ENCODE peak calls at places on chromosomes 16 and 17, in four cellular contexts. One of them, this sample, is unnamed.

GRCh38 chr17:76146053-76146875 is 5.2 kb upstream of the FOXJ1 start:
- DNase-seq in K562: no peak
- DNase-seq in GM12891: no peak
- DNase-seq in GM12878: no peak
- DNase-seq in this sample: no peak

GRCh38 chr17:60390881-60391418 is 983 bp downstream of the USP32 start:
- DNase-seq in K562: peak
- DNase-seq in GM12891: no peak
- DNase-seq in GM12878: no peak
- DNase-seq in this sample: peak

GRCh38 chr16:84925092-84925772 is 86.1 kb downstream of the ZDHHC7 start:
- DNase-seq in K562: peak
- DNase-seq in GM12878: no peak
- DNase-seq in GM12891: peak
- DNase-seq in this sample: no peak

GRCh38 chr16:80467961-80468360 is 72.8 kb upstream of the DYNLRB2 start:
- DNase-seq in GM12891: no peak
- DNase-seq in K562: no peak
- DNase-seq in GM12878: no peak
- DNase-seq in this sample: no peak

GRCh38 chr17:78029697-78030096 is 71.2 kb downstream of the TNRC6C start:
- DNase-seq in K562: peak
- DNase-seq in GM12891: no peak
- DNase-seq in GM12878: no peak
- DNase-seq in this sample: no peak

GRCh38 chr17:4641297-4642195 is at the start of gene ALOX15:
- DNase-seq in GM12891: no peak
- DNase-seq in K562: no peak
- DNase-seq in GM12878: no peak
- DNase-seq in this sample: no peak

GRCh38 chr17:49843774-49844350 is 4.0 kb downstream of the TAC4 start:
- DNase-seq in GM12878: no peak
- DNase-seq in K562: peak
- DNase-seq in GM12891: no peak
- DNase-seq in this sample: no peak

GRCh38 chr17:67602974-67603373 is 114.8 kb upstream of the NOL11 start:
- DNase-seq in GM12878: no peak
- DNase-seq in GM12891: peak
- DNase-seq in K562: peak
- DNase-seq in this sample: no peak

GRCh38 chr17:22570144-22570845 is 878.0 kb downstream of the KCNJ18 start:
- DNase-seq in GM12891: no peak
- DNase-seq in K562: no peak
- DNase-seq in GM12878: no peak
- DNase-seq in this sample: no peak

GRCh38 chr16:4487955-4488481 is 11.8 kb downstream of the HMOX2 start:
- DNase-seq in K562: no peak
- DNase-seq in GM12891: no peak
- DNase-seq in GM12878: no peak
- DNase-seq in this sample: no peak

GRCh38 chr16:86025706-86026105 is 126.7 kb downstream of the IRF8 start:
- DNase-seq in GM12891: no peak
- DNase-seq in GM12878: no peak
- DNase-seq in K562: no peak
- DNase-seq in this sample: no peak

GRCh38 chr17:3885970-3886369 is 6.9 kb downstream of the CAMKK1 start:
- DNase-seq in GM12891: no peak
- DNase-seq in GM12878: no peak
- DNase-seq in K562: no peak
- DNase-seq in this sample: no peak

GRCh38 chr16:19366384-19366783 is 51.3 kb upstream of the TMC5 start:
- DNase-seq in GM12891: no peak
- DNase-seq in K562: no peak
- DNase-seq in GM12878: no peak
- DNase-seq in this sample: no peak

GRCh38 chr17:68205251-68205807 is 42.5 kb upstream of the AMZ2 start:
- DNase-seq in K562: peak
- DNase-seq in GM12878: no peak
- DNase-seq in GM12891: peak
- DNase-seq in this sample: peak

GRCh38 chr16:24668481-24669001 is 60.9 kb upstream of the TNRC6A start:
- DNase-seq in GM12878: no peak
- DNase-seq in K562: no peak
- DNase-seq in GM12891: no peak
- DNase-seq in this sample: no peak

GRCh38 chr17:32279933-32280716 is 14.5 kb downstream of the RHBDL3 start:
- DNase-seq in K562: peak
- DNase-seq in GM12878: no peak
- DNase-seq in GM12891: no peak
- DNase-seq in this sample: no peak

GRCh38 chr17:3843935-3844516 is 2.0 kb downstream of the NCBP3 start:
- DNase-seq in GM12878: no peak
- DNase-seq in K562: peak
- DNase-seq in GM12891: no peak
- DNase-seq in this sample: no peak

GRCh38 chr16:65757064-65757463 is 609.4 kb upstream of the CDH5 start:
- DNase-seq in GM12878: no peak
- DNase-seq in K562: no peak
- DNase-seq in GM12891: no peak
- DNase-seq in this sample: no peak

DNA sequence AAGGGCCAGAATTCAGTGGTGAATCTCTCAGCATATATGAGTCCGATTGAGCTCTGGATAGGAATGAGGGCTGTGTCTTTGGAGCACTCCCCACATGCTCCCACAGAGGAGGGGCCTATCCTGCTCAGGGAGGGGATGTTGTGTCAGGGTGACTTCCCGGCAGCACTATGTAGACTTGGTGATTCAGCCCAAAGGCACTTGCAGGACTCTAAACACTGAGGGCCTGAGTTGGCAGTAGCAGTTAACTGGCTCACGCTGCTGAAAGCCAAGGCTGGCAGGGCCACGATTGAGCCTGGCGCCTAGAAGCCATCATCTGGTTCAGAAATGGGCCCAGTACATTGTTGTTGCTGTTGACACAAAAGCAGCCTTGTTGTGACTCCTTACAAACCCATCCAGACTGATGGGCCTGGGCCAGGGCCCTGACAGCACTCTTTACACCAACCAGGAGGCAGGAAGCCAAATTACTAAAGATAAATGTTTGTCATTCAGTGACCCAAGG is 31.9 kb downstream of the NMT1 start:
- DNase-seq in GM12891: no peak
- DNase-seq in GM12878: no peak
- DNase-seq in K562: no peak
- DNase-seq in this sample: no peak
- TF ChIP-seq POLR2AphosphoS5 in GM12891: no peak
- TF ChIP-seq POLR2AphosphoS5 in GM12878: no peak
- TF ChIP-seq POLR2AphosphoS5 in K562: no peak
- TF ChIP-seq POLR2AphosphoS5 in this sample: no peak

GRCh38 chr16:57828272-57829161 is 26.2 kb upstream of the KIFC3 start:
- DNase-seq in K562: no peak
- DNase-seq in GM12878: no peak
- DNase-seq in GM12891: no peak
- DNase-seq in this sample: no peak

GRCh38 chr16:57824880-57825279 is 22.6 kb upstream of the KIFC3 start:
- DNase-seq in K562: no peak
- DNase-seq in GM12878: no peak
- DNase-seq in GM12891: no peak
- DNase-seq in this sample: no peak

GRCh38 chr16:57825298-57826039 is 23.2 kb upstream of the KIFC3 start:
- DNase-seq in GM12891: no peak
- DNase-seq in K562: no peak
- DNase-seq in GM12878: no peak
- DNase-seq in this sample: no peak

GRCh38 chr16:57826040-57826434 is 23.7 kb upstream of the KIFC3 start:
- DNase-seq in GM12878: no peak
- DNase-seq in GM12891: no peak
- DNase-seq in K562: no peak
- DNase-seq in this sample: no peak

DNA sequence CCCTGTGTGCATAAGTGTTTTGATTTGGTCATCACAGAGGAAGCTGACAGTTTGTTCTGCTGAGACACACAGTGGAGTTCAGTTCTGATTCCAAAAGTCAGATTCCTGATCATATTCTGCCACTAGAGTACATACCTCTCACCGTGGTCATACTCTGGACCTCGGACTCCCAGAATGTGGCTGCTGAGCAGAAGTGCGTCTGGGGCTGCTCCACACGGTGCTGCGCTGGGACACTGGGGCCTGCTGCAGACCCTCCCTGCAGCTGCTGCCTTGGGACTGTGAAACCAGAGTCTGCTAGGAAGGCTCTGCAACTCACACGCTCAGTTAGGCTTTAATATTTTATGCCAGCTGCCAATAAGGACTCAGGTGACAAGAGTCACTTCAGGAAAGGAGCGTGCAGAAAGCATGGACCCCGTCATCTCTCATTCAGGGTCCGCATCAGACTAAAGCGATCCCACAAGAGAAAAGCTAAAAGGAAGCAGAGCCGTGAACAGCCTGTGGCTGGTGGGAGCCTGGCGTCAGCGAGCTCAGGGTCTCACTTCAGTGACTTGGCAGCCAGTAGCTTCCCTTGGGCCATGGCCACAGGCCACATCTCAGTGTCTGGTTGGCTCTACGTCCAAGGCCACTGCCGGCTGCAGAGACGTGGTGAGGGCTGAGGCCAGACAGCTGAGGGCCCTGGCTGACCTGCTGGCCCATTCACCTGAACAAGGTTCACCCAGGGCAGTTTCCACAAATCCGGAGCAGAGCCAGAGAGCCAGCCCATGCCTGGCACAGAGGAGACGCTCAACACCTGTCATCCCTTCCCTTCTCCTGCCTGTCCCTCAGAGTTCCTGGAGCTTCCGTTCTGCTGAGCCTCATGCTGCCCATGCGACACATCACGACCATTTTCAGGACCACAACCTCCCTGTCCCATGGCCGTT is 24.7 kb upstream of the KIFC3 start:
- DNase-seq in GM12878: no peak
- DNase-seq in K562: no peak
- DNase-seq in GM12891: no peak
- DNase-seq in this sample: no peak
- TF ChIP-seq SPI1 in GM12878: no peak
- TF ChIP-seq SPI1 in K562: no peak
- TF ChIP-seq SPI1 in GM12891: no peak
- TF ChIP-seq SPI1 in this sample: no peak

GRCh38 chr16:75227361-75228142 is 8.8 kb downstream of the CTRB1 start:
- DNase-seq in GM12891: no peak
- DNase-seq in K562: no peak
- DNase-seq in GM12878: no peak
- DNase-seq in this sample: no peak
- TF ChIP-seq POLR2AphosphoS5 in GM12891: no peak
- TF ChIP-seq POLR2AphosphoS5 in K562: no peak
- TF ChIP-seq POLR2AphosphoS5 in GM12878: no peak
- TF ChIP-seq POLR2AphosphoS5 in this sample: no peak

GRCh38 chr16:89721644-89722391 is 481 bp downstream of the ZNF276 start:
- DNase-seq in GM12891: no peak
- DNase-seq in GM12878: no peak
- DNase-seq in K562: peak
- DNase-seq in this sample: peak
- TF ChIP-seq SPI1 in GM12891: no peak
- TF ChIP-seq SPI1 in GM12878: no peak
- TF ChIP-seq SPI1 in K562: no peak
- TF ChIP-seq SPI1 in this sample: no peak